ENCODE peak calls at places on chromosomes 13 and 19, in four cellular contexts. M is H1, P is mesendoderm, T is IMR-90. X is an unnamed sample.

GRCh38 chr19:34888091-34888490 is 38.6 kb upstream of the ZNF30 start:
- DNase-seq in M (no peak), P (no peak), T (no peak), X (no peak)

GRCh38 chr19:41821003-41821735 is 23.3 kb downstream of the LYPD4 start:
- DNase-seq in M (peak; percentile 27), P (peak; percentile 73), T (peak; percentile 15), X (peak; percentile 76)

GRCh38 chr19:53813996-53814395 is 10.1 kb downstream of the NLRP12 start:
- DNase-seq in M (no peak), P (no peak), T (peak; percentile 42), X (no peak)

GRCh38 chr13:76210262-76210661 is 574.1 kb downstream of the LMO7 start:
- DNase-seq in M (no peak), P (no peak), T (no peak), X (no peak)

GRCh38 chr13:29524641-29525040 is 70.8 kb downstream of the SLC7A1 start:
- DNase-seq in M (no peak), P (no peak), T (no peak), X (no peak)

GRCh38 chr13:51539887-51540286 is 44.4 kb upstream of the WDFY2 start:
- DNase-seq in M (no peak), P (no peak), T (peak; percentile 67), X (no peak)

GRCh38 chr19:6590458-6591319 is at the start of gene CD70:
- DNase-seq in M (no peak), P (peak; percentile 77), T (no peak), X (peak; percentile 89)

GRCh38 chr13:75417647-75418046 is 64.3 kb downstream of the TBC1D4 start:
- DNase-seq in M (no peak), P (no peak), T (no peak), X (no peak)

GRCh38 chr19:2239771-2240770 is 3.4 kb downstream of the SF3A2 start:
- DNase-seq in M (no peak), P (peak; percentile 44), T (peak; percentile 48), X (no peak)

GRCh38 chr19:43768273-43769050 is 12.3 kb downstream of the KCNN4 start:
- DNase-seq in M (no peak), P (no peak), T (no peak), X (no peak)

GRCh38 chr19:501646-502045 is 5.4 kb downstream of the MADCAM1 start:
- DNase-seq in M (no peak), P (no peak), T (no peak), X (peak; percentile 27)

GRCh38 chr13:27921421-27921960 is 1.7 kb downstream of the PDX1 start:
- DNase-seq in M (no peak), P (no peak), T (no peak), X (peak; percentile 35)

GRCh38 chr19:50791594-50792245 is 1.5 kb downstream of the ACP4 start:
- DNase-seq in M (no peak), P (no peak), T (no peak), X (no peak)

GRCh38 chr13:97423300-97424045 is 10.5 kb upstream of the RAP2A start:
- DNase-seq in M (no peak), P (no peak), T (no peak), X (no peak)

GRCh38 chr13:36344173-36344572 is 2.0 kb downstream of the SPART start:
- DNase-seq in M (no peak), P (peak; percentile 53), T (peak; percentile 70), X (no peak)

GRCh38 chr19:40623403-40624239 is 22.5 kb downstream of the LTBP4 start:
- DNase-seq in M (no peak), P (peak; percentile 99), T (peak; percentile 18), X (peak; percentile 97)

GRCh38 chr13:59409211-59409610 is 754.5 kb downstream of the DIAPH3 start:
- DNase-seq in M (no peak), P (peak; percentile 28), T (peak; percentile 58), X (peak; percentile 49)

GRCh38 chr13:48158290-48158689 is 63.4 kb upstream of the MED4 start:
- DNase-seq in M (no peak), P (no peak), T (no peak), X (no peak)

GRCh38 chr19:16927883-16928282 is 39.1 kb downstream of the F2RL3 start:
- DNase-seq in M (no peak), P (no peak), T (no peak), X (no peak)

DNA sequence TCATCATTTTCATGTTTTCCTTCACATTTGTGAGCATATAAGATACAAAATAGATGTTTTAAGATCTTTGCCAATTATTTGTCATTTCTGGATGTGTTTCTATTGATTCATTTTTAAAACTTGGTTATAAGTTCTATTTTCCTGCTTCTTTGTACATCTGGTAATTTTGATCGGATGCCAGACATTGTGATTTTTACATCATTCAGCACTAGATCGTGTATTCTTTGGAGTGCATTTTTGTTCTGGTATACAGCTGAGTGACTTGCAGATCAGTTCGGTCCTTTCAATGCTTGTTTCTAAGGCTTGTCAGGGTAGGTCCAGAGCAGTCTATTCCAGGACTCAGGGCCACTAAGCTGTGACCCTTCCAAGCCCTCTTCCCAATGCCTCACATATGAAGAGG is 198.2 kb downstream of the KLF12 start:
- DNase-seq in M (no peak), P (no peak), T (peak; percentile 46), X (no peak)
- H4K5ac ChIP-seq in M (no peak overlapping the region), P (no peak overlapping the region), T (peak overlapping the region; percentile 8), X (no peak overlapping the region)

DNA sequence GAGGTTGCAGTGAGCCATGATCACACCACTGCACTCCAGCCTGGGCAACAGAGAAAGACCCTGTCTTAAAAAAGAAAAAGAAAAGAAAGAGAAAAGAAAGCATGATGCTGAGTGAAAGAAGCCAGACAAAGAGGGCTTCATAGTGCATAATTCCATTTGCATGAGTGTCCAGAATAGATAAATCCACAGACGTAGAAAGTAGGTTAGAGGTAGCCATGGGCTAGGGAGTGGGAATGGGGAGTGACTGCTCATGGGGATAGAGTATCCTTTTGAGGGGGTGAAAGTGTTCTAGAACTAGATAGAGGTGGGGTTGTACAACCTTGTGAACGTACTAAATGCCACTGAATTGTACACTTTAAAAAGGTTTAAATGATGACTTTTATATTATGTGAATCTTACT is 7.6 kb upstream of the OR1I1 start:
- DNase-seq in M (no peak), P (no peak), T (no peak), X (no peak)
- H3K27ac ChIP-seq in M (no peak overlapping the region), P (no peak overlapping the region), T (no peak overlapping the region), X (no peak overlapping the region)

GRCh38 chr13:40292108-40292507 is 374.3 kb downstream of the FOXO1 start:
- DNase-seq in M (no peak), P (no peak), T (no peak), X (no peak)

GRCh38 chr13:40292536-40292935 is 373.9 kb downstream of the FOXO1 start:
- DNase-seq in M (no peak), P (no peak), T (no peak), X (no peak)

GRCh38 chr13:40287428-40287827 is 379.0 kb downstream of the FOXO1 start:
- DNase-seq in M (no peak), P (no peak), T (no peak), X (no peak)

GRCh38 chr13:40288259-40288658 is 378.2 kb downstream of the FOXO1 start:
- DNase-seq in M (no peak), P (no peak), T (no peak), X (no peak)

GRCh38 chr13:40290758-40291157 is 375.7 kb downstream of the FOXO1 start:
- DNase-seq in M (no peak), P (no peak), T (no peak), X (no peak)
- H4K5ac ChIP-seq in M (no peak overlapping the region), P (no peak overlapping the region), T (no peak overlapping the region), X (no peak overlapping the region)

GRCh38 chr19:38837656-38838121 is 6.1 kb upstream of the ECH1 start:
- DNase-seq in M (no peak), P (peak; percentile 54), T (peak; percentile 35), X (no peak)
- H3K27ac ChIP-seq in M (no peak overlapping the region), P (no peak overlapping the region), T (no peak overlapping the region), X (no peak overlapping the region)

GRCh38 chr19:49132974-49133609 is 13.7 kb downstream of the PPFIA3 start:
- DNase-seq in M (no peak), P (peak; percentile 43), T (no peak), X (peak; percentile 87)

GRCh38 chr19:49140951-49141350 is 14.2 kb downstream of the HRC start:
- DNase-seq in M (no peak), P (no peak), T (no peak), X (no peak)

GRCh38 chr19:49136771-49137171 is 17.4 kb downstream of the PPFIA3 start:
- DNase-seq in M (no peak), P (no peak), T (peak; percentile 50), X (no peak)

GRCh38 chr19:49133621-49134454 is 14.5 kb downstream of the PPFIA3 start:
- DNase-seq in M (no peak), P (peak; percentile 48), T (peak; percentile 70), X (peak; percentile 90)

GRCh38 chr19:49135686-49136085 is 16.3 kb downstream of the PPFIA3 start:
- DNase-seq in M (no peak), P (no peak), T (no peak), X (no peak)
- H4K5ac ChIP-seq in M (peak overlapping the region; percentile 15), P (no peak overlapping the region), T (no peak overlapping the region), X (no peak overlapping the region)